ENCODE peak calls at places on chromosomes 6 and 20, in six cellular contexts. E, J, X, O, U and G are unnamed samples.

GRCh38 chr6:105646391-105646867 is 243.5 kb upstream of the PREP start:
- DNase-seq in J (no peak), U (no peak), O (no peak), E (peak), X (no peak), G (peak)

GRCh38 chr6:21593927-21594421 is 423 bp downstream of the SOX4 start:
- DNase-seq in U (no peak), E (peak), J (peak), O (no peak), X (peak), G (peak)

GRCh38 chr6:164563866-164564265 is 745.5 kb downstream of the C6orf118 start:
- DNase-seq in U (peak), E (no peak), O (no peak), J (no peak), X (no peak), G (no peak)

GRCh38 chr6:143998686-143999085 is 9.4 kb downstream of the PLAGL1 start:
- DNase-seq in O (no peak), J (no peak), U (no peak), E (no peak), X (no peak), G (no peak)

GRCh38 chr6:33441457-33441856 is 12.9 kb upstream of the ZBTB9 start:
- DNase-seq in O (no peak), U (no peak), J (no peak), E (no peak), X (no peak), G (no peak)

GRCh38 chr6:147382945-147383554 is 125.4 kb upstream of the SAMD5 start:
- DNase-seq in J (no peak), X (peak), O (no peak), U (no peak), E (peak), G (peak)

GRCh38 chr6:44071670-44072451 is 55.4 kb downstream of the MRPL14 start:
- DNase-seq in U (no peak), O (no peak), J (no peak), X (peak), E (peak), G (peak)

GRCh38 chr6:75830959-75831885 is 82.2 kb downstream of the MYO6 start:
- DNase-seq in U (no peak), X (peak), E (peak), O (no peak), J (no peak), G (peak)

GRCh38 chr20:24164360-24164759 is 175.8 kb upstream of the GGTLC1 start:
- DNase-seq in U (no peak), O (no peak), E (peak), J (no peak), X (peak), G (no peak)

GRCh38 chr20:20331796-20332195 is 36.1 kb upstream of the INSM1 start:
- DNase-seq in J (peak), E (no peak), O (no peak), X (no peak), U (no peak), G (no peak)

GRCh38 chr6:111803384-111803783 is 69.9 kb downstream of the FYN start:
- DNase-seq in U (no peak), E (no peak), O (no peak), X (no peak), J (no peak), G (no peak)

GRCh38 chr6:157912326-157912725 is 69.3 kb upstream of the SYNJ2 start:
- DNase-seq in O (no peak), X (peak), U (peak), J (no peak), E (peak), G (peak)

GRCh38 chr6:52361945-52362442 is at the start of gene PAQR8:
- DNase-seq in U (peak), O (peak), X (peak), J (peak), E (peak), G (peak)

GRCh38 chr6:114638346-114638745 is 295.5 kb upstream of the HS3ST5 start:
- DNase-seq in E (peak), O (no peak), U (no peak), X (no peak), J (no peak), G (no peak)

GRCh38 chr20:63354636-63355385 is 6.3 kb downstream of the CHRNA4 start:
- DNase-seq in U (no peak), X (no peak), E (no peak), O (no peak), J (no peak), G (no peak)

GRCh38 chr6:35363293-35363750 is 21.0 kb downstream of the PPARD start:
- DNase-seq in J (no peak), U (no peak), E (no peak), X (peak), O (no peak), G (peak)

GRCh38 chr6:45741437-45742166 is 274.1 kb downstream of the CLIC5 start:
- DNase-seq in O (peak), U (peak), J (no peak), X (peak), E (no peak), G (peak)

GRCh38 chr6:134014588-134015137 is 37.8 kb downstream of the SLC2A12 start:
- DNase-seq in U (no peak), J (no peak), O (no peak), E (no peak), X (no peak), G (no peak)

GRCh38 chr6:6793388-6794250 is 205.1 kb downstream of the LY86 start:
- DNase-seq in U (no peak), J (no peak), E (no peak), O (no peak), X (no peak), G (no peak)

GRCh38 chr20:25725639-25726038 is 29.0 kb upstream of the ZNF337 start:
- DNase-seq in E (no peak), J (no peak), X (no peak), U (no peak), O (no peak), G (no peak)

GRCh38 chr6:72525821-72526550 is 95.9 kb upstream of the KCNQ5 start:
- DNase-seq in J (no peak), U (no peak), O (no peak), X (no peak), E (no peak), G (no peak)

GRCh38 chr6:43809417-43810305 is 39.6 kb downstream of the VEGFA start:
- DNase-seq in X (peak), J (peak), O (no peak), U (no peak), E (peak), G (peak)

GRCh38 chr20:23232679-23233308 is 117.8 kb upstream of the NXT1 start:
- DNase-seq in O (no peak), J (no peak), E (no peak), U (no peak), X (no peak), G (no peak)

GRCh38 chr20:63969851-63970713 is at the start of gene ZNF512B:
- DNase-seq in O (no peak), E (peak), U (peak), X (peak), J (no peak), G (peak)

GRCh38 chr6:54747955-54748354 is 98.6 kb upstream of the FAM83B start:
- DNase-seq in U (no peak), X (no peak), E (peak), J (no peak), O (no peak), G (no peak)

GRCh38 chr6:147213772-147214171 is 9.6 kb downstream of the STXBP5 start:
- DNase-seq in J (no peak), X (no peak), E (peak), O (no peak), U (no peak), G (no peak)

GRCh38 chr20:41086402-41087324 is 50.7 kb upstream of the PLCG1 start:
- DNase-seq in X (no peak), O (no peak), E (no peak), U (no peak), J (peak), G (no peak)

GRCh38 chr20:33393609-33394008 is 7.7 kb downstream of the CDK5RAP1 start:
- DNase-seq in X (no peak), U (no peak), E (no peak), O (no peak), J (no peak), G (no peak)

GRCh38 chr6:52144196-52145076 is 41.7 kb upstream of the IL17A start:
- DNase-seq in X (no peak), E (no peak), U (no peak), O (no peak), J (no peak), G (no peak)

GRCh38 chr20:50980071-50980681 is 21.6 kb downstream of the MOCS3 start:
- DNase-seq in E (peak), J (no peak), X (peak), U (no peak), O (no peak), G (peak)

GRCh38 chr6:126040826-126041225 is 54.5 kb downstream of the TRMT11 start:
- DNase-seq in U (no peak), E (peak), J (no peak), O (no peak), X (peak), G (peak)

GRCh38 chr20:10922941-10923340 is 249.1 kb upstream of the JAG1 start:
- DNase-seq in J (no peak), X (peak), E (peak), U (no peak), O (no peak), G (peak)

GRCh38 chr6:841569-841968 is 148.6 kb upstream of the EXOC2 start:
- DNase-seq in U (no peak), E (no peak), J (no peak), O (no peak), X (no peak), G (no peak)